ENCODE peak calls at places on chromosomes 16 and 17, in four cellular contexts. One of them, this sample, is unnamed.

GRCh38 chr16:9816644-9817043 is 365.6 kb downstream of the GRIN2A start:
- DNase-seq in NCI-H1436: no peak
- DNase-seq in effector CD4-positive, alpha-beta T cell: no peak
- DNase-seq in islet precursor cell: no peak
- DNase-seq in this sample: no peak

GRCh38 chr16:50043358-50043757 is 18.3 kb downstream of the CNEP1R1 start:
- DNase-seq in NCI-H1436: no peak
- DNase-seq in effector CD4-positive, alpha-beta T cell: no peak
- DNase-seq in islet precursor cell: no peak
- DNase-seq in this sample: no peak

GRCh38 chr16:85104147-85104546 is 8.1 kb downstream of the CIBAR2 start:
- DNase-seq in NCI-H1436: no peak
- DNase-seq in effector CD4-positive, alpha-beta T cell: no peak
- DNase-seq in islet precursor cell: no peak
- DNase-seq in this sample: no peak

GRCh38 chr17:81253358-81254131 is 14.4 kb downstream of the NDUFAF8 start:
- DNase-seq in NCI-H1436: peak; percentile 39
- DNase-seq in effector CD4-positive, alpha-beta T cell: peak; percentile 55
- DNase-seq in islet precursor cell: no peak
- DNase-seq in this sample: peak; percentile 31

GRCh38 chr17:49749730-49750129 is 14.2 kb downstream of the FAM117A start:
- DNase-seq in NCI-H1436: no peak
- DNase-seq in effector CD4-positive, alpha-beta T cell: no peak
- DNase-seq in islet precursor cell: no peak
- DNase-seq in this sample: no peak

GRCh38 chr17:68087851-68088250 is 52.3 kb downstream of the KPNA2 start:
- DNase-seq in NCI-H1436: no peak
- DNase-seq in effector CD4-positive, alpha-beta T cell: no peak
- DNase-seq in islet precursor cell: no peak
- DNase-seq in this sample: no peak

GRCh38 chr17:1002412-1002753 is 5.5 kb downstream of the TIMM22 start:
- DNase-seq in NCI-H1436: no peak
- DNase-seq in effector CD4-positive, alpha-beta T cell: no peak
- DNase-seq in islet precursor cell: no peak
- DNase-seq in this sample: no peak

GRCh38 chr16:12586701-12587100 is 217.0 kb downstream of the CPPED1 start:
- DNase-seq in NCI-H1436: no peak
- DNase-seq in effector CD4-positive, alpha-beta T cell: no peak
- DNase-seq in islet precursor cell: no peak
- DNase-seq in this sample: no peak

GRCh38 chr17:50625032-50625871 is 9.4 kb upstream of the ABCC3 start:
- DNase-seq in NCI-H1436: no peak
- DNase-seq in effector CD4-positive, alpha-beta T cell: no peak
- DNase-seq in islet precursor cell: no peak
- DNase-seq in this sample: no peak

GRCh38 chr16:48182979-48183537 is 27.3 kb upstream of the ABCC12 start:
- DNase-seq in NCI-H1436: peak; percentile 83
- DNase-seq in effector CD4-positive, alpha-beta T cell: no peak
- DNase-seq in islet precursor cell: no peak
- DNase-seq in this sample: no peak

GRCh38 chr16:85490971-85491771 is 122.0 kb upstream of the GSE1 start:
- DNase-seq in NCI-H1436: no peak
- DNase-seq in effector CD4-positive, alpha-beta T cell: no peak
- DNase-seq in islet precursor cell: no peak
- DNase-seq in this sample: no peak

GRCh38 chr16:23952128-23953041 is 116.6 kb downstream of the PRKCB start:
- DNase-seq in NCI-H1436: no peak
- DNase-seq in effector CD4-positive, alpha-beta T cell: peak; percentile 15
- DNase-seq in islet precursor cell: peak; percentile 91
- DNase-seq in this sample: peak; percentile 81

GRCh38 chr16:49019826-49020401 is 261.7 kb downstream of the CBLN1 start:
- DNase-seq in NCI-H1436: peak; percentile 52
- DNase-seq in effector CD4-positive, alpha-beta T cell: no peak
- DNase-seq in islet precursor cell: no peak
- DNase-seq in this sample: peak; percentile 0

GRCh38 chr16:12614662-12615278 is 188.9 kb downstream of the CPPED1 start:
- DNase-seq in NCI-H1436: no peak
- DNase-seq in effector CD4-positive, alpha-beta T cell: no peak
- DNase-seq in islet precursor cell: no peak
- DNase-seq in this sample: no peak

GRCh38 chr16:86342161-86342560 is 168.2 kb upstream of the FOXF1 start:
- DNase-seq in NCI-H1436: no peak
- DNase-seq in effector CD4-positive, alpha-beta T cell: no peak
- DNase-seq in islet precursor cell: no peak
- DNase-seq in this sample: no peak

GRCh38 chr17:57889892-57890856 is 40.3 kb upstream of the MRPS23 start:
- DNase-seq in NCI-H1436: no peak
- DNase-seq in effector CD4-positive, alpha-beta T cell: no peak
- DNase-seq in islet precursor cell: peak; percentile 67
- DNase-seq in this sample: no peak

GRCh38 chr17:21379080-21379711 is 3.0 kb downstream of the KCNJ12 start:
- DNase-seq in NCI-H1436: no peak
- DNase-seq in effector CD4-positive, alpha-beta T cell: no peak
- DNase-seq in islet precursor cell: no peak
- DNase-seq in this sample: no peak

GRCh38 chr17:72477529-72477928 is 356.7 kb downstream of the SOX9 start:
- DNase-seq in NCI-H1436: no peak
- DNase-seq in effector CD4-positive, alpha-beta T cell: no peak
- DNase-seq in islet precursor cell: no peak
- DNase-seq in this sample: peak; percentile 77

GRCh38 chr17:65855245-65855644 is 293.8 kb upstream of the AXIN2 start:
- DNase-seq in NCI-H1436: no peak
- DNase-seq in effector CD4-positive, alpha-beta T cell: no peak
- DNase-seq in islet precursor cell: peak; percentile 84
- DNase-seq in this sample: no peak

GRCh38 chr16:15545544-15545943 is 97.4 kb downstream of the MARF1 start:
- DNase-seq in NCI-H1436: no peak
- DNase-seq in effector CD4-positive, alpha-beta T cell: no peak
- DNase-seq in islet precursor cell: no peak
- DNase-seq in this sample: no peak

GRCh38 chr17:47288531-47289116 is 35.0 kb downstream of the ITGB3 start:
- DNase-seq in NCI-H1436: no peak
- DNase-seq in effector CD4-positive, alpha-beta T cell: no peak
- DNase-seq in islet precursor cell: no peak
- DNase-seq in this sample: no peak

GRCh38 chr17:77308768-77309726 is 168.3 kb downstream of the SEC14L1 start:
- DNase-seq in NCI-H1436: no peak
- DNase-seq in effector CD4-positive, alpha-beta T cell: no peak
- DNase-seq in islet precursor cell: no peak
- DNase-seq in this sample: no peak

GRCh38 chr17:39082482-39082881 is 69.0 kb downstream of the PLXDC1 start:
- DNase-seq in NCI-H1436: peak; percentile 54
- DNase-seq in effector CD4-positive, alpha-beta T cell: no peak
- DNase-seq in islet precursor cell: no peak
- DNase-seq in this sample: no peak